ENCODE peak calls at places on chromosomes 4 and X, in eight cellular contexts. X is RWPE2, U is WTC11, C is tibial artery, Q is thoracic aorta, N is upper lobe of right lung, D is colonic mucosa, H is GM12864. E is an unnamed sample.

GRCh38 chr4:139028191-139028661 is 12.6 kb downstream of the NOCT start:
- DNase-seq in X (no peak), U (peak), C (no peak), Q (no peak), N (no peak), D (no peak), H (no peak), E (no peak)

GRCh38 chr4:2415881-2416563 is 2.4 kb downstream of the ZFYVE28 start:
- DNase-seq in X (no peak), U (no peak), C (no peak), Q (no peak), N (no peak), D (no peak), H (no peak), E (no peak)

GRCh38 chrX:102832661-102833060 is 104.4 kb upstream of the RAB40AL start:
- DNase-seq in X (no peak), U (no peak), C (no peak), Q (no peak), N (no peak), D (no peak), H (no peak), E (no peak)

GRCh38 chr4:132445386-132445785 is 703.7 kb upstream of the PCDH10 start:
- DNase-seq in X (no peak), U (no peak), C (no peak), Q (no peak), N (no peak), D (no peak), H (no peak), E (no peak)

GRCh38 chr4:88015659-88016295 is 8.3 kb downstream of the PKD2 start:
- DNase-seq in X (no peak), U (no peak), C (no peak), Q (no peak), N (no peak), D (no peak), H (no peak), E (no peak)

GRCh38 chr4:106967892-106968291 is 68.2 kb downstream of the DKK2 start:
- DNase-seq in X (no peak), U (no peak), C (no peak), Q (no peak), N (no peak), D (no peak), H (no peak), E (no peak)

GRCh38 chrX:10505726-10506125 is 114.7 kb downstream of the MID1 start:
- DNase-seq in X (no peak), U (no peak), C (no peak), Q (no peak), N (no peak), D (no peak), H (no peak), E (no peak)

GRCh38 chr4:128162434-128162833 is 101.3 kb downstream of the LARP1B start:
- DNase-seq in X (no peak), U (no peak), C (no peak), Q (no peak), N (no peak), D (no peak), H (no peak), E (no peak)

GRCh38 chrX:19886375-19886774 is 1.0 kb downstream of the SH3KBP1 start:
- DNase-seq in X (no peak), U (no peak), C (no peak), Q (no peak), N (no peak), D (no peak), H (no peak), E (no peak)

GRCh38 chr4:150261571-150261970 is 183.3 kb downstream of the DCLK2 start:
- DNase-seq in X (no peak), U (no peak), C (no peak), Q (no peak), N (no peak), D (no peak), H (no peak), E (no peak)

GRCh38 chr4:2961411-2962098 is 1.7 kb downstream of the NOP14 start:
- DNase-seq in X (no peak), U (no peak), C (no peak), Q (no peak), N (no peak), D (peak), H (no peak), E (no peak)

GRCh38 chr4:4582653-4583052 is 40.8 kb upstream of the STX18 start:
- DNase-seq in X (no peak), U (peak), C (no peak), Q (no peak), N (no peak), D (no peak), H (no peak), E (no peak)

GRCh38 chr4:29558789-29559188 is 1161.4 kb upstream of the PCDH7 start:
- DNase-seq in X (no peak), U (no peak), C (no peak), Q (no peak), N (no peak), D (no peak), H (no peak), E (no peak)

GRCh38 chr4:112938461-112939058 is 110.9 kb upstream of the ANK2 start:
- DNase-seq in X (no peak), U (no peak), C (no peak), Q (no peak), N (no peak), D (no peak), H (peak), E (no peak)
- TF ChIP-seq CTCF in X (peak), U (no peak), C (peak), Q (peak), N (peak), D (peak), H (peak), E (peak)

GRCh38 chrX:118637997-118638396 is 89.4 kb upstream of the IL13RA1 start:
- DNase-seq in X (no peak), U (no peak), C (no peak), Q (no peak), N (no peak), D (no peak), H (no peak), E (no peak)
- TF ChIP-seq CTCF in X (peak), U (no peak), C (no peak), Q (no peak), N (peak), D (no peak), H (no peak), E (no peak)

GRCh38 chr4:23934223-23934622 is 44.4 kb upstream of the PPARGC1A start:
- DNase-seq in X (no peak), U (peak), C (no peak), Q (no peak), N (no peak), D (no peak), H (no peak), E (no peak)
- TF ChIP-seq CTCF in X (no peak), U (no peak), C (no peak), Q (no peak), N (no peak), D (no peak), H (no peak), E (no peak)

DNA sequence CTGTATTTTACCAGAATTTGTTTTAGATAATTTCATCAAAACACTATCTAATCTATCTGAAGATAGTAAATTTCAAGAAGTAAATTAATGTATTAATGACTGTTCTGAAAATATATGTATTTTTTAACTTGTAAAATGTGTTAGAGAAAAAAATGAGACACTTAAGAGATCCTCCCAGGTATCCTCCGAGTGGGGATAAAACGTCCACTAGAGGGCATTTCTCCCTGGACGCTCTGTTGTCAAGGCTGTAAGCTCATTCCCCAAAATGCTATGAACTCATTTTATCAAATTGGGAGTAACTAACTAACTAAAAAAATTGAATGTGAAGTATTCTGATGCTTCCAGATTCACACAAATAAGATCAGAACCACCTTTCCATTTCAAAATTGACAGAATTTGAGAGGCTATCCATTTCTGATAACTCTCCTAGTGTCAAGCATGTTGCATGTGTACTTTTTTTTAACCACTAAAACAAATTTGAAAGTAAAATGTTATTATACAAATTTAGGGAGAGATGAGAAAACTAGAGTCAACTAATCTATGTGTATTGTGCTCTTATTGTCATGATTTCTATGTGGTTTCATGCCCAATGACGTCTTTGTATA is 337.3 kb upstream of the HS3ST1 start:
- DNase-seq in X (no peak), U (peak), C (no peak), Q (no peak), N (no peak), D (peak), H (peak), E (no peak)
- TF ChIP-seq CTCF in X (peak), U (peak), C (peak), Q (peak), N (peak), D (peak), H (peak), E (peak)